ENCODE peak calls at places on chromosome 4, in eight cellular contexts. I is fibroblast of the aortic adventitia, H is thoracic aorta, N is NCI-H1417, K is GM23248, C is RWPE1, X is AG04450, F is hippocampal formation. B is an unnamed sample.

GRCh38 chr4:112862318-112862674 is 187.2 kb upstream of the ANK2 start:
- DNase-seq in I (no peak), H (no peak), N (no peak), K (no peak), C (no peak), X (no peak), F (no peak), B (no peak)

GRCh38 chr4:83107636-83108035 is 6.9 kb downstream of the PLAC8 start:
- DNase-seq in I (no peak), H (no peak), N (no peak), K (no peak), C (no peak), X (no peak), F (no peak), B (no peak)

GRCh38 chr4:21490682-21491081 is 457.9 kb downstream of the KCNIP4 start:
- DNase-seq in I (no peak), H (no peak), N (no peak), K (no peak), C (no peak), X (no peak), F (no peak), B (no peak)

GRCh38 chr4:7945709-7946380 is 6.2 kb upstream of the AFAP1 start:
- DNase-seq in I (peak; percentile 88), H (no peak), N (no peak), K (no peak), C (no peak), X (no peak), F (no peak), B (no peak)

GRCh38 chr4:154208424-154208823 is 283.2 kb downstream of the DCHS2 start:
- DNase-seq in I (no peak), H (no peak), N (no peak), K (peak; percentile 47), C (peak; percentile 68), X (no peak), F (no peak), B (no peak)

GRCh38 chr4:186606593-186606992 is 51.2 kb upstream of the MTNR1A start:
- DNase-seq in I (no peak), H (no peak), N (no peak), K (no peak), C (peak; percentile 63), X (no peak), F (no peak), B (no peak)

GRCh38 chr4:2255501-2256155 is 6.3 kb downstream of the MXD4 start:
- DNase-seq in I (peak; percentile 24), H (peak; percentile 11), N (no peak), K (no peak), C (no peak), X (no peak), F (no peak), B (peak; percentile 27)

GRCh38 chr4:180100433-180101344 is 2142.5 kb upstream of the TENM3 start:
- DNase-seq in I (no peak), H (no peak), N (no peak), K (no peak), C (no peak), X (no peak), F (no peak), B (no peak)

GRCh38 chr4:183101956-183102480 is 3.0 kb downstream of the WWC2 start:
- DNase-seq in I (no peak), H (no peak), N (no peak), K (peak; percentile 36), C (no peak), X (no peak), F (no peak), B (no peak)

GRCh38 chr4:101086801-101087586 is 260.3 kb downstream of the PPP3CA start:
- DNase-seq in I (no peak), H (no peak), N (no peak), K (no peak), C (no peak), X (no peak), F (no peak), B (no peak)

GRCh38 chr4:82797591-82798081 is 960 bp downstream of the SCD5 start:
- DNase-seq in I (peak; percentile 31), H (no peak), N (peak; percentile 81), K (peak; percentile 64), C (peak; percentile 36), X (no peak), F (peak; percentile 35), B (no peak)

GRCh38 chr4:826508-827208 is 729 bp upstream of the CPLX1 start:
- DNase-seq in I (no peak), H (no peak), N (peak; percentile 58), K (no peak), C (no peak), X (no peak), F (no peak), B (no peak)

GRCh38 chr4:174244441-174244840 is 39.0 kb downstream of the FBXO8 start:
- DNase-seq in I (no peak), H (no peak), N (no peak), K (peak; percentile 50), C (peak; percentile 20), X (no peak), F (no peak), B (no peak)

GRCh38 chr4:39518484-39518883 is 8.8 kb downstream of the UGDH start:
- DNase-seq in I (no peak), H (no peak), N (no peak), K (no peak), C (no peak), X (no peak), F (no peak), B (no peak)

GRCh38 chr4:169115897-169116254 is 105.8 kb upstream of the CBR4 start:
- DNase-seq in I (peak; percentile 99), H (peak; percentile 22), N (no peak), K (peak; percentile 97), C (peak; percentile 91), X (peak; percentile 89), F (no peak), B (no peak)

GRCh38 chr4:165288226-165288625 is 39.2 kb upstream of the MSMO1 start:
- DNase-seq in I (no peak), H (no peak), N (no peak), K (no peak), C (no peak), X (no peak), F (no peak), B (no peak)

GRCh38 chr4:168589154-168589553 is 92.3 kb downstream of the PALLD start:
- DNase-seq in I (peak; percentile 76), H (no peak), N (no peak), K (peak; percentile 82), C (peak; percentile 89), X (no peak), F (no peak), B (no peak)

GRCh38 chr4:8117278-8117682 is 41.3 kb downstream of the ABLIM2 start:
- DNase-seq in I (no peak), H (no peak), N (no peak), K (peak; percentile 56), C (peak; percentile 59), X (no peak), F (no peak), B (no peak)

GRCh38 chr4:85474818-85475630 is at the start of gene ARHGAP24:
- DNase-seq in I (peak; percentile 98), H (peak; percentile 4), N (peak; percentile 74), K (peak; percentile 96), C (peak; percentile 87), X (peak; percentile 53), F (peak; percentile 17), B (peak; percentile 77)

GRCh38 chr4:42655921-42656735 is 777 bp downstream of the ATP8A1 start:
- DNase-seq in I (no peak), H (no peak), N (peak; percentile 86), K (peak; percentile 35), C (no peak), X (no peak), F (peak; percentile 56), B (no peak)

GRCh38 chr4:153022233-153022632 is 86.1 kb downstream of the FHDC1 start:
- DNase-seq in I (no peak), H (no peak), N (peak; percentile 65), K (no peak), C (no peak), X (no peak), F (no peak), B (no peak)

GRCh38 chr4:187172340-187172761 is 448.7 kb upstream of the FAT1 start:
- DNase-seq in I (peak; percentile 2), H (no peak), N (no peak), K (peak; percentile 92), C (no peak), X (no peak), F (no peak), B (no peak)

GRCh38 chr4:8793571-8794160 is 78.0 kb downstream of the HMX1 start:
- DNase-seq in I (no peak), H (no peak), N (no peak), K (no peak), C (no peak), X (no peak), F (no peak), B (no peak)

GRCh38 chr4:24846716-24847115 is 51.3 kb downstream of the SOD3 start:
- DNase-seq in I (no peak), H (no peak), N (no peak), K (no peak), C (no peak), X (no peak), F (no peak), B (no peak)

GRCh38 chr4:186541801-186542200 is 13.6 kb downstream of the MTNR1A start:
- DNase-seq in I (no peak), H (no peak), N (no peak), K (no peak), C (no peak), X (no peak), F (no peak), B (no peak)

GRCh38 chr4:7330031-7330596 is 104.6 kb downstream of the PSAPL1 start:
- DNase-seq in I (no peak), H (no peak), N (no peak), K (no peak), C (no peak), X (no peak), F (no peak), B (no peak)

GRCh38 chr4:7153711-7154110 is 38.6 kb upstream of the SORCS2 start:
- DNase-seq in I (no peak), H (no peak), N (no peak), K (no peak), C (no peak), X (no peak), F (no peak), B (no peak)

GRCh38 chr4:26032572-26033320 is 118.7 kb downstream of the SMIM20 start:
- DNase-seq in I (peak; percentile 95), H (no peak), N (no peak), K (peak; percentile 91), C (no peak), X (peak; percentile 69), F (no peak), B (peak; percentile 46)

GRCh38 chr4:153409924-153410501 is 56.1 kb upstream of the TMEM131L start:
- DNase-seq in I (peak; percentile 25), H (no peak), N (no peak), K (no peak), C (no peak), X (no peak), F (no peak), B (no peak)

GRCh38 chr4:26105815-26106699 is 192.0 kb downstream of the SMIM20 start:
- DNase-seq in I (peak; percentile 76), H (no peak), N (no peak), K (peak; percentile 71), C (peak; percentile 59), X (no peak), F (no peak), B (no peak)

GRCh38 chr4:143381171-143382118 is 44.8 kb downstream of the GAB1 start:
- DNase-seq in I (peak; percentile 86), H (peak; percentile 68), N (peak; percentile 32), K (peak; percentile 90), C (peak; percentile 41), X (peak; percentile 49), F (peak; percentile 61), B (peak; percentile 50)

GRCh38 chr4:15888515-15888914 is 50.0 kb downstream of the FGFBP1 start:
- DNase-seq in I (no peak), H (no peak), N (no peak), K (no peak), C (no peak), X (no peak), F (no peak), B (no peak)

B was measured in brain pericyte.